ENCODE peak calls at places on chromosomes 12 and 14, in ten cellular contexts. O is Kasumi-1; A is brain microvascular endothelial cell; Q is LoVo; D is myocyte; W is HT-29; H is NCI-H460; S is T-helper 9 cell; P is activated CD4-positive, alpha-beta T cell treated with anti-CD3 and anti-CD28 coated beads, Interleukin-2, amount 10 ng/mL, durations not matched to agents 7 days and 5 days; Z is occipital lobe. R is an unnamed sample.

GRCh38 chr12:105451211-105451610 is 120.7 kb downstream of the C12orf75 start:
- DNase-seq in S (no peak), W (no peak), A (peak; percentile 60), O (no peak), Z (no peak), D (peak; percentile 38), Q (no peak), H (no peak), P (no peak), R (no peak)

GRCh38 chr14:54627325-54627717 is 60.4 kb downstream of the SAMD4A start:
- DNase-seq in A (peak; percentile 18), O (no peak), D (peak; percentile 30), P (peak; percentile 33), Z (no peak), W (no peak), Q (no peak), H (no peak), S (no peak), R (no peak)

GRCh38 chr12:111645433-111645832 is 40.3 kb downstream of the BRAP start:
- DNase-seq in W (peak; percentile 8), P (no peak), H (no peak), S (no peak), Z (no peak), D (peak; percentile 25), O (no peak), A (no peak), Q (peak; percentile 45), R (no peak)

GRCh38 chr12:89395712-89396111 is 43.4 kb upstream of the DUSP6 start:
- DNase-seq in D (no peak), H (no peak), Z (no peak), S (no peak), Q (no peak), W (no peak), A (no peak), P (no peak), O (no peak), R (no peak)

GRCh38 chr14:105588236-105588860 is 62.0 kb downstream of the TMEM121 start:
- DNase-seq in W (no peak), S (no peak), O (no peak), Q (no peak), P (no peak), A (no peak), H (no peak), D (no peak), Z (no peak), R (peak; percentile 38)

GRCh38 chr12:104121001-104121400 is 17.0 kb downstream of the NFYB start:
- DNase-seq in D (peak; percentile 28), A (peak; percentile 40), Z (no peak), O (no peak), H (no peak), P (no peak), Q (no peak), W (no peak), S (no peak), R (no peak)

GRCh38 chr12:103523771-103524170 is 28.0 kb upstream of the C12orf42 start:
- DNase-seq in H (no peak), D (no peak), S (no peak), Z (no peak), P (no peak), O (no peak), W (no peak), A (no peak), Q (no peak), R (no peak)

GRCh38 chr14:105087963-105088811 is 23.0 kb upstream of the GPR132 start:
- DNase-seq in A (peak; percentile 40), O (no peak), S (no peak), W (peak; percentile 25), P (no peak), D (peak; percentile 73), Q (no peak), H (peak; percentile 70), Z (no peak), R (no peak)

GRCh38 chr14:36690301-36691020 is 28.8 kb downstream of the PAX9 start:
- DNase-seq in H (no peak), S (no peak), D (no peak), W (peak; percentile 14), A (no peak), Q (peak; percentile 11), O (no peak), P (no peak), Z (no peak), R (no peak)

GRCh38 chr14:93379841-93380240 is 32.9 kb downstream of the COX8C start:
- DNase-seq in D (no peak), H (no peak), P (no peak), S (no peak), A (no peak), O (peak; percentile 4), W (no peak), Q (no peak), Z (no peak), R (no peak)

GRCh38 chr12:106954462-106955376 is 988 bp upstream of the TMEM263 start:
- DNase-seq in A (no peak), S (peak; percentile 8), W (no peak), O (no peak), Z (no peak), Q (no peak), H (no peak), D (peak; percentile 39), P (no peak), R (peak; percentile 45)

GRCh38 chr14:102922490-102923200 is at the start of gene AMN:
- DNase-seq in Z (no peak), A (no peak), S (no peak), Q (peak; percentile 37), P (no peak), D (no peak), O (no peak), H (peak; percentile 5), W (no peak), R (no peak)